ENCODE peak calls at places on chromosomes 3 and 15, in four cellular contexts. One of them, this sample, is unnamed.

GRCh38 chr3:174331095-174331802 is 527.9 kb upstream of the NAALADL2 start:
- DNase-seq in lung: no peak
- DNase-seq in GM03348: no peak
- DNase-seq in CD8-positive, alpha-beta T cell: no peak
- DNase-seq in this sample: no peak

GRCh38 chr15:99409097-99409473 is 156.7 kb upstream of the MEF2A start:
- DNase-seq in lung: peak
- DNase-seq in GM03348: peak
- DNase-seq in CD8-positive, alpha-beta T cell: no peak
- DNase-seq in this sample: peak

GRCh38 chr3:45948409-45948808 is 5.1 kb downstream of the CXCR6 start:
- DNase-seq in lung: no peak
- DNase-seq in GM03348: peak
- DNase-seq in CD8-positive, alpha-beta T cell: no peak
- DNase-seq in this sample: no peak

GRCh38 chr15:57410373-57410772 is 34.1 kb downstream of the CGNL1 start:
- DNase-seq in lung: no peak
- DNase-seq in GM03348: no peak
- DNase-seq in CD8-positive, alpha-beta T cell: no peak
- DNase-seq in this sample: no peak

GRCh38 chr3:174002543-174002942 is 605.0 kb downstream of the NLGN1 start:
- DNase-seq in lung: no peak
- DNase-seq in GM03348: no peak
- DNase-seq in CD8-positive, alpha-beta T cell: no peak
- DNase-seq in this sample: no peak

GRCh38 chr3:125062904-125063618 is 7.3 kb upstream of the HEG1 start:
- DNase-seq in lung: peak
- DNase-seq in GM03348: peak
- DNase-seq in CD8-positive, alpha-beta T cell: no peak
- DNase-seq in this sample: no peak

GRCh38 chr3:145191543-145191942 is 969.4 kb downstream of the PLOD2 start:
- DNase-seq in lung: no peak
- DNase-seq in GM03348: no peak
- DNase-seq in CD8-positive, alpha-beta T cell: no peak
- DNase-seq in this sample: no peak

GRCh38 chr3:157111578-157111977 is 48.4 kb downstream of the CCNL1 start:
- DNase-seq in lung: no peak
- DNase-seq in GM03348: no peak
- DNase-seq in CD8-positive, alpha-beta T cell: no peak
- DNase-seq in this sample: no peak

GRCh38 chr15:77187751-77188464 is 117.0 kb upstream of the TSPAN3 start:
- DNase-seq in lung: peak
- DNase-seq in GM03348: peak
- DNase-seq in CD8-positive, alpha-beta T cell: no peak
- DNase-seq in this sample: no peak

GRCh38 chr15:38054488-38054887 is 120.0 kb downstream of the TMCO5A start:
- DNase-seq in lung: no peak
- DNase-seq in GM03348: peak
- DNase-seq in CD8-positive, alpha-beta T cell: no peak
- DNase-seq in this sample: no peak

GRCh38 chr3:187112934-187113793 is 26.1 kb downstream of the RPL39L start:
- DNase-seq in lung: no peak
- DNase-seq in GM03348: peak
- DNase-seq in CD8-positive, alpha-beta T cell: no peak
- DNase-seq in this sample: no peak

GRCh38 chr3:140736863-140737460 is 59.1 kb downstream of the TRIM42 start:
- DNase-seq in lung: no peak
- DNase-seq in GM03348: peak
- DNase-seq in CD8-positive, alpha-beta T cell: no peak
- DNase-seq in this sample: peak

GRCh38 chr3:20028846-20029430 is 11.3 kb upstream of the KAT2B start:
- DNase-seq in lung: no peak
- DNase-seq in GM03348: no peak
- DNase-seq in CD8-positive, alpha-beta T cell: no peak
- DNase-seq in this sample: peak

GRCh38 chr15:90924375-90924774 is 8.0 kb downstream of the HDDC3 start:
- DNase-seq in lung: no peak
- DNase-seq in GM03348: no peak
- DNase-seq in CD8-positive, alpha-beta T cell: no peak
- DNase-seq in this sample: no peak

GRCh38 chr3:100492810-100493140 is 356 bp downstream of the TMEM45A start:
- DNase-seq in lung: no peak
- DNase-seq in GM03348: peak
- DNase-seq in CD8-positive, alpha-beta T cell: no peak
- DNase-seq in this sample: no peak

GRCh38 chr3:126536126-126536525 is 12.2 kb downstream of the CHST13 start:
- DNase-seq in lung: no peak
- DNase-seq in GM03348: no peak
- DNase-seq in CD8-positive, alpha-beta T cell: no peak
- DNase-seq in this sample: no peak